ENCODE peak calls at places on chromosomes 11 and 22, in seven cellular contexts. One of them, this sample, is unnamed.

GRCh38 chr11:132874638-132875037 is 657.7 kb downstream of the OPCML start:
- DNase-seq in T-cell: no peak
- DNase-seq in hippocampal formation: no peak
- DNase-seq in Caki2: peak
- DNase-seq in stimulated activated CD8-positive, alpha-beta memory T cell treated with anti-CD3 and anti-CD28 coated beads, Interleukin-2, amount 100 ng/mL, for 1 hour: no peak
- DNase-seq in stimulated activated CD4-positive, alpha-beta T cell treated with anti-CD3 and anti-CD28 coated beads, Interleukin-2, amount 100 ng/mL, for 48 hours: no peak
- DNase-seq in activated effector memory CD4-positive, alpha-beta T cell treated with anti-CD3 and anti-CD28 coated beads, Interleukin-2, amount 50 U/mL, for 16 hours: no peak
- DNase-seq in this sample: no peak

GRCh38 chr22:30435674-30436126 is 10.1 kb downstream of the MTFP1 start:
- DNase-seq in activated effector memory CD4-positive, alpha-beta T cell treated with anti-CD3 and anti-CD28 coated beads, Interleukin-2, amount 50 U/mL, for 16 hours: peak
- DNase-seq in T-cell: peak
- DNase-seq in stimulated activated CD4-positive, alpha-beta T cell treated with anti-CD3 and anti-CD28 coated beads, Interleukin-2, amount 100 ng/mL, for 48 hours: peak
- DNase-seq in hippocampal formation: no peak
- DNase-seq in stimulated activated CD8-positive, alpha-beta memory T cell treated with anti-CD3 and anti-CD28 coated beads, Interleukin-2, amount 100 ng/mL, for 1 hour: peak
- DNase-seq in Caki2: no peak
- DNase-seq in this sample: peak

GRCh38 chr22:48605125-48605524 is 1222.5 kb downstream of the BRD1 start:
- DNase-seq in T-cell: no peak
- DNase-seq in stimulated activated CD4-positive, alpha-beta T cell treated with anti-CD3 and anti-CD28 coated beads, Interleukin-2, amount 100 ng/mL, for 48 hours: no peak
- DNase-seq in activated effector memory CD4-positive, alpha-beta T cell treated with anti-CD3 and anti-CD28 coated beads, Interleukin-2, amount 50 U/mL, for 16 hours: no peak
- DNase-seq in hippocampal formation: no peak
- DNase-seq in Caki2: no peak
- DNase-seq in stimulated activated CD8-positive, alpha-beta memory T cell treated with anti-CD3 and anti-CD28 coated beads, Interleukin-2, amount 100 ng/mL, for 1 hour: no peak
- DNase-seq in this sample: no peak

GRCh38 chr11:64762916-64763803 is 3.4 kb upstream of the PYGM start:
- DNase-seq in stimulated activated CD4-positive, alpha-beta T cell treated with anti-CD3 and anti-CD28 coated beads, Interleukin-2, amount 100 ng/mL, for 48 hours: no peak
- DNase-seq in Caki2: peak
- DNase-seq in T-cell: no peak
- DNase-seq in activated effector memory CD4-positive, alpha-beta T cell treated with anti-CD3 and anti-CD28 coated beads, Interleukin-2, amount 50 U/mL, for 16 hours: peak
- DNase-seq in hippocampal formation: peak
- DNase-seq in stimulated activated CD8-positive, alpha-beta memory T cell treated with anti-CD3 and anti-CD28 coated beads, Interleukin-2, amount 100 ng/mL, for 1 hour: no peak
- DNase-seq in this sample: no peak

GRCh38 chr11:44301856-44302231 is 8.1 kb downstream of the ALX4 start:
- DNase-seq in Caki2: peak
- DNase-seq in hippocampal formation: no peak
- DNase-seq in activated effector memory CD4-positive, alpha-beta T cell treated with anti-CD3 and anti-CD28 coated beads, Interleukin-2, amount 50 U/mL, for 16 hours: no peak
- DNase-seq in stimulated activated CD8-positive, alpha-beta memory T cell treated with anti-CD3 and anti-CD28 coated beads, Interleukin-2, amount 100 ng/mL, for 1 hour: no peak
- DNase-seq in stimulated activated CD4-positive, alpha-beta T cell treated with anti-CD3 and anti-CD28 coated beads, Interleukin-2, amount 100 ng/mL, for 48 hours: no peak
- DNase-seq in T-cell: no peak
- DNase-seq in this sample: no peak

GRCh38 chr11:86804871-86805415 is 4.6 kb downstream of the PRSS23 start:
- DNase-seq in activated effector memory CD4-positive, alpha-beta T cell treated with anti-CD3 and anti-CD28 coated beads, Interleukin-2, amount 50 U/mL, for 16 hours: no peak
- DNase-seq in stimulated activated CD8-positive, alpha-beta memory T cell treated with anti-CD3 and anti-CD28 coated beads, Interleukin-2, amount 100 ng/mL, for 1 hour: no peak
- DNase-seq in Caki2: no peak
- DNase-seq in stimulated activated CD4-positive, alpha-beta T cell treated with anti-CD3 and anti-CD28 coated beads, Interleukin-2, amount 100 ng/mL, for 48 hours: no peak
- DNase-seq in hippocampal formation: no peak
- DNase-seq in T-cell: no peak
- DNase-seq in this sample: no peak

GRCh38 chr11:123357353-123357989 is 72.6 kb upstream of the GRAMD1B start:
- DNase-seq in hippocampal formation: no peak
- DNase-seq in T-cell: no peak
- DNase-seq in stimulated activated CD4-positive, alpha-beta T cell treated with anti-CD3 and anti-CD28 coated beads, Interleukin-2, amount 100 ng/mL, for 48 hours: no peak
- DNase-seq in Caki2: no peak
- DNase-seq in stimulated activated CD8-positive, alpha-beta memory T cell treated with anti-CD3 and anti-CD28 coated beads, Interleukin-2, amount 100 ng/mL, for 1 hour: no peak
- DNase-seq in activated effector memory CD4-positive, alpha-beta T cell treated with anti-CD3 and anti-CD28 coated beads, Interleukin-2, amount 50 U/mL, for 16 hours: peak
- DNase-seq in this sample: no peak

GRCh38 chr22:21816787-21817496 is 50.5 kb downstream of the MAPK1 start:
- DNase-seq in hippocampal formation: peak
- DNase-seq in activated effector memory CD4-positive, alpha-beta T cell treated with anti-CD3 and anti-CD28 coated beads, Interleukin-2, amount 50 U/mL, for 16 hours: no peak
- DNase-seq in stimulated activated CD4-positive, alpha-beta T cell treated with anti-CD3 and anti-CD28 coated beads, Interleukin-2, amount 100 ng/mL, for 48 hours: no peak
- DNase-seq in T-cell: peak
- DNase-seq in stimulated activated CD8-positive, alpha-beta memory T cell treated with anti-CD3 and anti-CD28 coated beads, Interleukin-2, amount 100 ng/mL, for 1 hour: no peak
- DNase-seq in Caki2: peak
- DNase-seq in this sample: peak

GRCh38 chr22:47631571-47632102 is 869.2 kb downstream of the TBC1D22A start:
- DNase-seq in activated effector memory CD4-positive, alpha-beta T cell treated with anti-CD3 and anti-CD28 coated beads, Interleukin-2, amount 50 U/mL, for 16 hours: peak
- DNase-seq in T-cell: no peak
- DNase-seq in Caki2: no peak
- DNase-seq in hippocampal formation: no peak
- DNase-seq in stimulated activated CD8-positive, alpha-beta memory T cell treated with anti-CD3 and anti-CD28 coated beads, Interleukin-2, amount 100 ng/mL, for 1 hour: no peak
- DNase-seq in stimulated activated CD4-positive, alpha-beta T cell treated with anti-CD3 and anti-CD28 coated beads, Interleukin-2, amount 100 ng/mL, for 48 hours: no peak
- DNase-seq in this sample: no peak

GRCh38 chr11:125448136-125448535 is 47.9 kb downstream of the FEZ1 start:
- DNase-seq in T-cell: no peak
- DNase-seq in hippocampal formation: no peak
- DNase-seq in Caki2: no peak
- DNase-seq in stimulated activated CD4-positive, alpha-beta T cell treated with anti-CD3 and anti-CD28 coated beads, Interleukin-2, amount 100 ng/mL, for 48 hours: no peak
- DNase-seq in activated effector memory CD4-positive, alpha-beta T cell treated with anti-CD3 and anti-CD28 coated beads, Interleukin-2, amount 50 U/mL, for 16 hours: no peak
- DNase-seq in stimulated activated CD8-positive, alpha-beta memory T cell treated with anti-CD3 and anti-CD28 coated beads, Interleukin-2, amount 100 ng/mL, for 1 hour: no peak
- DNase-seq in this sample: no peak

GRCh38 chr11:6855971-6856542 is 6.8 kb upstream of the OR10A2 start:
- DNase-seq in hippocampal formation: no peak
- DNase-seq in stimulated activated CD8-positive, alpha-beta memory T cell treated with anti-CD3 and anti-CD28 coated beads, Interleukin-2, amount 100 ng/mL, for 1 hour: no peak
- DNase-seq in T-cell: no peak
- DNase-seq in stimulated activated CD4-positive, alpha-beta T cell treated with anti-CD3 and anti-CD28 coated beads, Interleukin-2, amount 100 ng/mL, for 48 hours: no peak
- DNase-seq in activated effector memory CD4-positive, alpha-beta T cell treated with anti-CD3 and anti-CD28 coated beads, Interleukin-2, amount 50 U/mL, for 16 hours: no peak
- DNase-seq in Caki2: no peak
- DNase-seq in this sample: no peak

GRCh38 chr11:121839821-121840220 is 276.2 kb downstream of the BLID start:
- DNase-seq in Caki2: no peak
- DNase-seq in activated effector memory CD4-positive, alpha-beta T cell treated with anti-CD3 and anti-CD28 coated beads, Interleukin-2, amount 50 U/mL, for 16 hours: no peak
- DNase-seq in hippocampal formation: no peak
- DNase-seq in T-cell: no peak
- DNase-seq in stimulated activated CD8-positive, alpha-beta memory T cell treated with anti-CD3 and anti-CD28 coated beads, Interleukin-2, amount 100 ng/mL, for 1 hour: no peak
- DNase-seq in stimulated activated CD4-positive, alpha-beta T cell treated with anti-CD3 and anti-CD28 coated beads, Interleukin-2, amount 100 ng/mL, for 48 hours: no peak
- DNase-seq in this sample: no peak

GRCh38 chr11:110972640-110973039 is 260.4 kb upstream of the ARHGAP20 start:
- DNase-seq in hippocampal formation: no peak
- DNase-seq in activated effector memory CD4-positive, alpha-beta T cell treated with anti-CD3 and anti-CD28 coated beads, Interleukin-2, amount 50 U/mL, for 16 hours: no peak
- DNase-seq in stimulated activated CD8-positive, alpha-beta memory T cell treated with anti-CD3 and anti-CD28 coated beads, Interleukin-2, amount 100 ng/mL, for 1 hour: no peak
- DNase-seq in Caki2: peak
- DNase-seq in stimulated activated CD4-positive, alpha-beta T cell treated with anti-CD3 and anti-CD28 coated beads, Interleukin-2, amount 100 ng/mL, for 48 hours: no peak
- DNase-seq in T-cell: no peak
- DNase-seq in this sample: no peak

GRCh38 chr22:20319041-20319744 is 667 bp downstream of the DGCR6L start:
- DNase-seq in T-cell: no peak
- DNase-seq in Caki2: no peak
- DNase-seq in stimulated activated CD8-positive, alpha-beta memory T cell treated with anti-CD3 and anti-CD28 coated beads, Interleukin-2, amount 100 ng/mL, for 1 hour: no peak
- DNase-seq in stimulated activated CD4-positive, alpha-beta T cell treated with anti-CD3 and anti-CD28 coated beads, Interleukin-2, amount 100 ng/mL, for 48 hours: no peak
- DNase-seq in hippocampal formation: no peak
- DNase-seq in activated effector memory CD4-positive, alpha-beta T cell treated with anti-CD3 and anti-CD28 coated beads, Interleukin-2, amount 50 U/mL, for 16 hours: no peak
- DNase-seq in this sample: no peak

GRCh38 chr11:75813622-75814039 is 1.4 kb upstream of the UVRAG start:
- DNase-seq in activated effector memory CD4-positive, alpha-beta T cell treated with anti-CD3 and anti-CD28 coated beads, Interleukin-2, amount 50 U/mL, for 16 hours: no peak
- DNase-seq in stimulated activated CD4-positive, alpha-beta T cell treated with anti-CD3 and anti-CD28 coated beads, Interleukin-2, amount 100 ng/mL, for 48 hours: no peak
- DNase-seq in T-cell: no peak
- DNase-seq in Caki2: peak
- DNase-seq in hippocampal formation: no peak
- DNase-seq in stimulated activated CD8-positive, alpha-beta memory T cell treated with anti-CD3 and anti-CD28 coated beads, Interleukin-2, amount 100 ng/mL, for 1 hour: no peak
- DNase-seq in this sample: no peak

GRCh38 chr11:105211806-105212531 is 72.4 kb upstream of the CARD18 start:
- DNase-seq in activated effector memory CD4-positive, alpha-beta T cell treated with anti-CD3 and anti-CD28 coated beads, Interleukin-2, amount 50 U/mL, for 16 hours: no peak
- DNase-seq in stimulated activated CD4-positive, alpha-beta T cell treated with anti-CD3 and anti-CD28 coated beads, Interleukin-2, amount 100 ng/mL, for 48 hours: no peak
- DNase-seq in hippocampal formation: no peak
- DNase-seq in Caki2: no peak
- DNase-seq in stimulated activated CD8-positive, alpha-beta memory T cell treated with anti-CD3 and anti-CD28 coated beads, Interleukin-2, amount 100 ng/mL, for 1 hour: no peak
- DNase-seq in T-cell: no peak
- DNase-seq in this sample: no peak

GRCh38 chr22:23068832-23069385 is 1.4 kb upstream of the GNAZ start:
- DNase-seq in activated effector memory CD4-positive, alpha-beta T cell treated with anti-CD3 and anti-CD28 coated beads, Interleukin-2, amount 50 U/mL, for 16 hours: peak
- DNase-seq in stimulated activated CD4-positive, alpha-beta T cell treated with anti-CD3 and anti-CD28 coated beads, Interleukin-2, amount 100 ng/mL, for 48 hours: no peak
- DNase-seq in stimulated activated CD8-positive, alpha-beta memory T cell treated with anti-CD3 and anti-CD28 coated beads, Interleukin-2, amount 100 ng/mL, for 1 hour: no peak
- DNase-seq in hippocampal formation: no peak
- DNase-seq in T-cell: no peak
- DNase-seq in Caki2: no peak
- DNase-seq in this sample: no peak

GRCh38 chr11:33672273-33672672 is 28.4 kb downstream of the C11orf91 start:
- DNase-seq in stimulated activated CD4-positive, alpha-beta T cell treated with anti-CD3 and anti-CD28 coated beads, Interleukin-2, amount 100 ng/mL, for 48 hours: no peak
- DNase-seq in hippocampal formation: no peak
- DNase-seq in Caki2: no peak
- DNase-seq in stimulated activated CD8-positive, alpha-beta memory T cell treated with anti-CD3 and anti-CD28 coated beads, Interleukin-2, amount 100 ng/mL, for 1 hour: no peak
- DNase-seq in T-cell: no peak
- DNase-seq in activated effector memory CD4-positive, alpha-beta T cell treated with anti-CD3 and anti-CD28 coated beads, Interleukin-2, amount 50 U/mL, for 16 hours: no peak
- DNase-seq in this sample: no peak

GRCh38 chr11:116122697-116123472 is 618.7 kb upstream of the CADM1 start:
- DNase-seq in activated effector memory CD4-positive, alpha-beta T cell treated with anti-CD3 and anti-CD28 coated beads, Interleukin-2, amount 50 U/mL, for 16 hours: no peak
- DNase-seq in T-cell: no peak
- DNase-seq in Caki2: no peak
- DNase-seq in stimulated activated CD4-positive, alpha-beta T cell treated with anti-CD3 and anti-CD28 coated beads, Interleukin-2, amount 100 ng/mL, for 48 hours: no peak
- DNase-seq in stimulated activated CD8-positive, alpha-beta memory T cell treated with anti-CD3 and anti-CD28 coated beads, Interleukin-2, amount 100 ng/mL, for 1 hour: no peak
- DNase-seq in hippocampal formation: no peak
- DNase-seq in this sample: no peak

GRCh38 chr11:2798951-2799761 is 86.4 kb downstream of the CDKN1C start:
- DNase-seq in stimulated activated CD4-positive, alpha-beta T cell treated with anti-CD3 and anti-CD28 coated beads, Interleukin-2, amount 100 ng/mL, for 48 hours: no peak
- DNase-seq in stimulated activated CD8-positive, alpha-beta memory T cell treated with anti-CD3 and anti-CD28 coated beads, Interleukin-2, amount 100 ng/mL, for 1 hour: no peak
- DNase-seq in T-cell: no peak
- DNase-seq in Caki2: no peak
- DNase-seq in activated effector memory CD4-positive, alpha-beta T cell treated with anti-CD3 and anti-CD28 coated beads, Interleukin-2, amount 50 U/mL, for 16 hours: peak
- DNase-seq in hippocampal formation: no peak
- DNase-seq in this sample: no peak

This sample was measured in activated T-helper 2 cell treated with anti-CD3 and anti-CD28 coated beads, Interferon-gamma antibody, Interleukin-2, Interleukin-4, amounts not matched to agents 10 μg/mL and 5 μg/mL and 100 μg/mL, durations not matched to agents 14 hours and 24 hours and 36 hours.